ENCODE peak calls at places on chromosomes 7 and 10, in ten cellular contexts. E is neural progenitor cell; T is heart left ventricle; J is GM23338; P is CD8-positive, alpha-beta memory T cell; D is body of pancreas; G is kidney; V is neuronal stem cell; O is lower lobe of right lung; U is A549. N is an unnamed sample.

GRCh38 chr7:94190599-94191061 is 186.5 kb upstream of the BET1 start:
- DNase-seq in E (no peak), T (peak; percentile 20), J (no peak), P (no peak), D (no peak), G (no peak), V (no peak), O (no peak), U (peak; percentile 33), N (peak; percentile 13)

GRCh38 chr10:5234106-5234877 is 37.7 kb downstream of the AKR1C4 start:
- DNase-seq in E (no peak), T (no peak), J (no peak), P (no peak), D (no peak), G (no peak), V (no peak), O (no peak), U (peak; percentile 71), N (no peak)

GRCh38 chr10:90458571-90458970 is 399.3 kb downstream of the HTR7 start:
- DNase-seq in E (no peak), T (no peak), J (no peak), P (no peak), D (no peak), G (no peak), V (no peak), O (no peak), U (no peak), N (no peak)

GRCh38 chr7:96675548-96675947 is 34.1 kb downstream of the SEM1 start:
- DNase-seq in E (no peak), T (no peak), J (no peak), P (no peak), D (no peak), G (no peak), V (no peak), O (no peak), U (no peak), N (no peak)

GRCh38 chr7:35802649-35803048 is 1.8 kb downstream of the SEPTIN7 start:
- DNase-seq in E (peak; percentile 20), T (no peak), J (no peak), P (no peak), D (no peak), G (no peak), V (no peak), O (no peak), U (no peak), N (no peak)

GRCh38 chr10:3806603-3807002 is 21.6 kb upstream of the KLF6 start:
- DNase-seq in E (no peak), T (no peak), J (no peak), P (no peak), D (no peak), G (no peak), V (no peak), O (peak; percentile 62), U (peak; percentile 90), N (no peak)

GRCh38 chr7:155769701-155770100 is 42.6 kb downstream of the SHH start:
- DNase-seq in E (no peak), T (no peak), J (no peak), P (no peak), D (no peak), G (no peak), V (no peak), O (no peak), U (no peak), N (no peak)

GRCh38 chr10:71290806-71291205 is 28.3 kb upstream of the SLC29A3 start:
- DNase-seq in E (no peak), T (no peak), J (no peak), P (no peak), D (no peak), G (no peak), V (no peak), O (peak; percentile 35), U (no peak), N (no peak)

GRCh38 chr10:67464278-67464677 is 231.7 kb downstream of the CTNNA3 start:
- DNase-seq in E (no peak), T (no peak), J (no peak), P (no peak), D (no peak), G (no peak), V (no peak), O (no peak), U (no peak), N (no peak)

GRCh38 chr10:132260083-132260482 is 47.7 kb downstream of the STK32C start:
- DNase-seq in E (no peak), T (no peak), J (no peak), P (no peak), D (no peak), G (no peak), V (no peak), O (no peak), U (no peak), N (no peak)

GRCh38 chr10:31399631-31400030 is 80.6 kb downstream of the ZEB1 start:
- DNase-seq in E (no peak), T (peak; percentile 56), J (no peak), P (no peak), D (no peak), G (no peak), V (no peak), O (no peak), U (no peak), N (no peak)

GRCh38 chr10:110918269-110918632 is 729 bp downstream of the BBIP1 start:
- DNase-seq in E (peak; percentile 98), T (peak; percentile 96), J (peak; percentile 99), P (peak; percentile 87), D (peak; percentile 95), G (no peak), V (no peak), O (peak; percentile 98), U (peak; percentile 96), N (peak; percentile 93)

GRCh38 chr7:12458520-12459131 is 55.0 kb upstream of the VWDE start:
- DNase-seq in E (peak; percentile 49), T (no peak), J (peak; percentile 70), P (no peak), D (no peak), G (no peak), V (peak; percentile 20), O (no peak), U (peak; percentile 41), N (peak; percentile 23)

GRCh38 chr10:70832236-70832635 is 16.5 kb downstream of the SGPL1 start:
- DNase-seq in E (no peak), T (no peak), J (no peak), P (no peak), D (no peak), G (no peak), V (no peak), O (no peak), U (no peak), N (no peak)

GRCh38 chr7:135510603-135511183 is 791 bp upstream of the CNOT4 start:
- DNase-seq in E (peak; percentile 3), T (no peak), J (no peak), P (no peak), D (no peak), G (no peak), V (no peak), O (no peak), U (peak; percentile 57), N (no peak)

DNA sequence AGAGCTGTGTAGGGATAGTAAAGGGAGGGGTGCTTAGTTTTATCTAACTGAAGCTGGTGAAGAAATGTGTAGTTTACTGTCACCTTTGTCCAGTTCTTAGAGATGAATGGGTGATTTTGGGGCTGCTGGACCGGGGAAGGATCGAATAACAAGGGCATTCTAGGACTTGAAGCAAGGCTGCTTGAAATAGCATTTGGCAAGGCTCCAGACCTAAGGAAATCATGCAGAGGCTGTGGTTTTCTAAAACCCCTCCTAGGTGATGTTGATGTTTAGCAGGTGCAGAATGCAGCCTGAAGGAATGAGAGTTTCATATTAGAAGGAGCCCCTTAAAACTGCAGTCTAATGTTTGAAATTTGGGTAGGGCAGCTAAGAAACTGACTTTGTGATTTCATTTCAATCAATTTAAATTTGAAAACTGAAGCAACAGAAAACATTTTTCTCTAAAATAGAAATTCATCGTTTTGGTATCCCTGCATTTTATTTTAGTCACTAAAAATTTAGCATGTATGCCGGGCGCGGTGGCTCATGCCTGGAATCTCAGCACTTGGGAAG is 68.5 kb downstream of the TET1 start:
- DNase-seq in E (no peak), T (no peak), J (no peak), P (no peak), D (no peak), G (no peak), V (no peak), O (no peak), U (no peak), N (no peak)
- H3K4me1 ChIP-seq in E (peaks cover 3% of the 10 kb centered on the region), T (peaks cover 21% of the 10 kb centered on the region), J (no peaks in the 10 kb centered on the region), P (peaks cover 23% of the 10 kb centered on the region), D (no peaks in the 10 kb centered on the region), G (peaks cover 5% of the 10 kb centered on the region), V (no peaks in the 10 kb centered on the region), O (no peaks in the 10 kb centered on the region), U (peaks cover 8% of the 10 kb centered on the region), N (peaks cover 13% of the 10 kb centered on the region)

DNA sequence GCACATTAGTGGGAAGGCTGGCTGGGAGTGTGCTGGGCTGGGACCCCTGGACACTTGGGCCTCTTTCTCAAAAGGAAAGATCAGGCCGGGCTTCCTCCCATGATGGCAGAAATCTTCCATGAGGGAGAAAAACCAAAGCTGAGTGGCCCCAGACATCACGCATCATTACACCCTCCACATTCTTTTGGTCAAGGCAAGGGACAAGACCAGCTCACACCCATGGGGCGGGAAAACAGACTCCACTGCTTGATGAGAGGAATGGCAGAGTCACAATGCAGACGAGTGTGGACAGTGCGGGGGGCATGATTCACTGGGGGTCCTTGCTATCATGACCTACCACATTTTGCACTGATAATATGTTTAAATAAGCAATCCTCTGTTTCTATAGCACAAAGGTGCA is 73.3 kb downstream of the CREB3L2 start:
- DNase-seq in E (no peak), T (no peak), J (no peak), P (no peak), D (no peak), G (no peak), V (no peak), O (no peak), U (no peak), N (no peak)
- H3K4me1 ChIP-seq in E (no peaks in the 10 kb centered on the region), T (peaks cover 30% of the 10 kb centered on the region), J (peaks cover 5% of the 10 kb centered on the region), P (peaks cover 12% of the 10 kb centered on the region), D (peaks cover 27% of the 10 kb centered on the region), G (peaks cover 16% of the 10 kb centered on the region), V (peaks cover 12% of the 10 kb centered on the region), O (peaks cover 34% of the 10 kb centered on the region), U (peaks cover 40% of the 10 kb centered on the region), N (no peaks in the 10 kb centered on the region)

DNA sequence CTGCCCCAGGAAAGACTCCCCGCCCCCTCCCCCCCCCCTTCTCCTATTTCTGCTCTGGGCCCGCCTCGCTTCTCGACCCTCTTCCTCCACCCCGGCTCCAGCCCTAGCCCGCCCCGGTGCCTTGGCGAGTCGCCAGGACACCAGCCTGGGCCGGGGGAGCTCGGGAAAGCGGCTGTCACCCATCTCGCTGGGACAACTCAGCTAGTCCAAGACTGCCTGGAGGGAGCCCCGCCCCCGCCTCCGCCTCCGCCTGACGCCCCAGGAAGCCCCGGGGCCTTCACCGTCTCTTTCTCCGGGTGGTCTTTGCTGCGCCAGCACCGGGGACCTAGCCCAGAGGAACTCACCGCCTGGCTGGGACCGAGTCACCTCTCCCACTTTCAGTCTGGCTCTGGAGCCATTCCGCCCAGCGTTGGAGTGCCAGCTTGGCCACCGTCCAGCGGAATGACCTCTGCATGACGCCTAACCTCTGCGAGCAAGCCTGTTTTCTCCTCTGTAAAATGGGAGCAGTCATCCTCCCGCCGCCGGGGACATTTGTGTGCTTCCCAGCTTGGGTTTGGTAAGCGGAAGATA is 1.1 kb upstream of the ZCCHC24 start:
- DNase-seq in E (peak; percentile 81), T (peak; percentile 81), J (peak; percentile 63), P (peak; percentile 43), D (peak; percentile 78), G (peak; percentile 92), V (peak; percentile 68), O (peak; percentile 83), U (no peak), N (no peak)
- H3K4me1 ChIP-seq in E (peaks cover 27% of the 10 kb centered on the region), T (peaks cover 40% of the 10 kb centered on the region), J (peaks cover 23% of the 10 kb centered on the region), P (peaks cover 20% of the 10 kb centered on the region), D (peaks cover 31% of the 10 kb centered on the region), G (no peaks in the 10 kb centered on the region), V (peaks cover 16% of the 10 kb centered on the region), O (peaks cover 30% of the 10 kb centered on the region), U (peaks cover 22% of the 10 kb centered on the region), N (peaks cover 17% of the 10 kb centered on the region)

GRCh38 chr10:26489081-26489480 is 50.9 kb downstream of the APBB1IP start:
- DNase-seq in E (no peak), T (no peak), J (no peak), P (no peak), D (no peak), G (no peak), V (no peak), O (no peak), U (no peak), N (no peak)
- H3K4me1 ChIP-seq in E (no peaks in the 10 kb centered on the region), T (peaks cover 9% of the 10 kb centered on the region), J (no peaks in the 10 kb centered on the region), P (peaks cover 48% of the 10 kb centered on the region), D (peaks cover 16% of the 10 kb centered on the region), G (peaks cover 5% of the 10 kb centered on the region), V (no peaks in the 10 kb centered on the region), O (peaks cover 43% of the 10 kb centered on the region), U (peaks cover 74% of the 10 kb centered on the region), N (peaks cover 26% of the 10 kb centered on the region)

N was measured in HCT116.